ENCODE peak calls at places on chromosomes 5 and 9, in nine cellular contexts. V, X, N, F, U, J, R, Z and T are unnamed samples.

GRCh38 chr5:96015709-96016108 is 54.1 kb upstream of the ELL2 start:
- DNase-seq in N (no peak), F (no peak), Z (no peak), J (no peak), V (no peak), U (no peak), R (no peak), X (no peak), T (no peak)

GRCh38 chr9:129225815-129226214 is 47.8 kb upstream of the IER5L start:
- DNase-seq in Z (no peak), V (peak; percentile 47), F (no peak), J (peak; percentile 36), N (no peak), X (peak; percentile 71), U (no peak), R (peak; percentile 89), T (no peak)

GRCh38 chr9:135080286-135081263 is 6.9 kb upstream of the OLFM1 start:
- DNase-seq in V (no peak), R (no peak), Z (no peak), J (no peak), U (no peak), X (no peak), F (no peak), N (no peak), T (no peak)

GRCh38 chr9:127683723-127684122 is 23.1 kb upstream of the CFAP157 start:
- DNase-seq in F (no peak), X (no peak), R (no peak), V (no peak), Z (no peak), N (no peak), J (no peak), U (no peak), T (no peak)

GRCh38 chr9:132241840-132242620 is 80.2 kb downstream of the NTNG2 start:
- DNase-seq in F (no peak), U (no peak), V (peak; percentile 49), Z (peak; percentile 72), J (peak; percentile 44), N (no peak), R (no peak), X (peak; percentile 89), T (peak; percentile 57)

GRCh38 chr9:89935115-89935514 is 330.3 kb downstream of the GADD45G start:
- DNase-seq in V (no peak), N (no peak), X (no peak), Z (no peak), J (no peak), U (no peak), F (no peak), R (no peak), T (no peak)

GRCh38 chr5:43635374-43635773 is 32.4 kb downstream of the NNT start:
- DNase-seq in R (peak; percentile 73), X (no peak), F (no peak), U (peak; percentile 52), N (no peak), J (no peak), Z (no peak), V (no peak), T (no peak)

GRCh38 chr9:72363908-72364678 is 915 bp downstream of the ZFAND5 start:
- DNase-seq in U (peak; percentile 41), Z (peak; percentile 90), F (peak; percentile 53), J (peak; percentile 69), X (peak; percentile 92), V (peak; percentile 53), N (no peak), R (peak; percentile 32), T (peak; percentile 62)

GRCh38 chr5:107985144-107985543 is 314.4 kb upstream of the EFNA5 start:
- DNase-seq in N (no peak), R (no peak), X (no peak), J (no peak), Z (no peak), U (no peak), F (no peak), V (peak; percentile 28), T (no peak)

GRCh38 chr5:135436856-135437795 is 10.0 kb downstream of the DCANP1 start:
- DNase-seq in U (peak; percentile 24), V (no peak), X (no peak), R (no peak), Z (peak; percentile 17), F (no peak), J (no peak), N (no peak), T (no peak)

GRCh38 chr9:107948601-107949000 is 459.0 kb upstream of the KLF4 start:
- DNase-seq in R (no peak), X (no peak), U (peak; percentile 19), F (no peak), Z (no peak), J (no peak), V (no peak), N (no peak), T (no peak)

GRCh38 chr5:42908509-42909488 is 97.1 kb upstream of the SELENOP start:
- DNase-seq in U (peak; percentile 86), F (peak; percentile 82), J (peak; percentile 94), V (peak; percentile 94), R (peak; percentile 69), N (peak; percentile 42), X (no peak), Z (peak; percentile 87), T (peak; percentile 71)

GRCh38 chr9:121960665-121961064 is 132.4 kb downstream of the TTLL11 start:
- DNase-seq in V (no peak), F (no peak), N (no peak), R (no peak), Z (no peak), U (no peak), J (no peak), X (no peak), T (no peak)

GRCh38 chr5:171984748-171985419 is 21.6 kb downstream of the FBXW11 start:
- DNase-seq in Z (no peak), R (peak; percentile 96), N (peak; percentile 48), X (no peak), U (peak; percentile 77), F (no peak), V (no peak), J (peak; percentile 52), T (no peak)

GRCh38 chr9:38423939-38424843 is at the start of gene IGFBPL1:
- DNase-seq in F (no peak), J (no peak), X (peak; percentile 87), Z (peak; percentile 63), U (no peak), V (peak; percentile 74), R (no peak), N (no peak), T (no peak)

GRCh38 chr9:136056546-136057235 is 38.4 kb downstream of the NACC2 start:
- DNase-seq in X (peak; percentile 70), R (no peak), V (no peak), J (no peak), Z (no peak), F (no peak), N (no peak), U (no peak), T (no peak)

GRCh38 chr9:68750786-68751185 is 45.7 kb downstream of the PIP5K1B start:
- DNase-seq in N (peak; percentile 9), Z (no peak), X (no peak), F (no peak), R (no peak), U (no peak), J (no peak), V (no peak), T (no peak)

GRCh38 chr5:160772854-160773253 is 79.2 kb downstream of the ATP10B start:
- DNase-seq in X (no peak), Z (no peak), F (no peak), N (no peak), J (no peak), R (no peak), U (no peak), V (no peak), T (no peak)

GRCh38 chr9:90137824-90138223 is 504.8 kb downstream of the DIRAS2 start:
- DNase-seq in U (no peak), J (no peak), V (no peak), N (no peak), Z (no peak), F (no peak), R (no peak), X (no peak), T (no peak)

GRCh38 chr9:127955294-127956015 is 17.8 kb upstream of the DPM2 start:
- DNase-seq in R (peak; percentile 73), J (peak; percentile 56), Z (peak; percentile 83), V (peak; percentile 63), F (peak; percentile 59), U (peak; percentile 86), X (no peak), N (no peak), T (no peak)

GRCh38 chr5:87151547-87151946 is 116.1 kb upstream of the RASA1 start:
- DNase-seq in F (no peak), R (peak; percentile 98), Z (no peak), V (no peak), U (peak; percentile 97), J (no peak), N (peak; percentile 55), X (no peak), T (no peak)

GRCh38 chr5:9468070-9468388 is 77.8 kb downstream of the SEMA5A start:
- DNase-seq in X (no peak), U (peak; percentile 85), J (no peak), V (no peak), N (peak; percentile 89), F (no peak), Z (no peak), R (peak; percentile 98), T (no peak)